ENCODE peak calls at places on chromosomes 6 and 20, in five cellular contexts. L, O, B, W and M are unnamed samples.
A peak's percentile ranks its signal among the peaks of the same experiment; 100 is the strongest.

GRCh38 chr6:20292905-20293304 is 80.6 kb upstream of the MBOAT1 start:
- DNase-seq in L (no peak), O (no peak), B (no peak), W (no peak), M (no peak)

GRCh38 chr6:45477278-45477677 is 99.5 kb upstream of the SUPT3H start:
- DNase-seq in L (no peak), O (no peak), B (no peak), W (no peak), M (no peak)

GRCh38 chr20:60046011-60046413 is 87.8 kb downstream of the CDH26 start:
- DNase-seq in L (no peak), O (no peak), B (no peak), W (no peak), M (no peak)

GRCh38 chr6:32137454-32137853 is 7.4 kb upstream of the FKBPL start:
- DNase-seq in L (no peak), O (no peak), B (no peak), W (no peak), M (no peak)

GRCh38 chr20:33791959-33792597 is 19.1 kb upstream of the CHMP4B start:
- DNase-seq in L (peak; percentile 43), O (peak; percentile 78), B (peak; percentile 46), W (peak; percentile 19), M (peak; percentile 32)

GRCh38 chr6:1667012-1667804 is 57.5 kb downstream of the FOXC1 start:
- DNase-seq in L (no peak), O (no peak), B (no peak), W (no peak), M (no peak)

GRCh38 chr6:168873266-168873665 is 380.4 kb downstream of the THBS2 start:
- DNase-seq in L (no peak), O (no peak), B (no peak), W (no peak), M (no peak)

GRCh38 chr6:4936681-4937041 is 67.2 kb downstream of the RPP40 start:
- DNase-seq in L (peak; percentile 25), O (no peak), B (no peak), W (no peak), M (no peak)

GRCh38 chr20:10622657-10623418 is 51.0 kb downstream of the JAG1 start:
- DNase-seq in L (peak; percentile 66), O (peak; percentile 52), B (no peak), W (no peak), M (no peak)

GRCh38 chr6:146336200-146336599 is 207.4 kb upstream of the RAB32 start:
- DNase-seq in L (no peak), O (no peak), B (no peak), W (no peak), M (no peak)

GRCh38 chr20:57627972-57628650 is 7.9 kb upstream of the ZBP1 start:
- DNase-seq in L (peak; percentile 76), O (peak; percentile 60), B (peak; percentile 55), W (no peak), M (no peak)

GRCh38 chr6:138734585-138734984 is 39.0 kb upstream of the CCDC28A start:
- DNase-seq in L (no peak), O (no peak), B (no peak), W (no peak), M (no peak)

GRCh38 chr6:106254636-106255035 is 70.9 kb downstream of the ATG5 start:
- DNase-seq in L (no peak), O (no peak), B (no peak), W (no peak), M (no peak)

GRCh38 chr6:151196571-151196970 is 43.2 kb upstream of the AKAP12 start:
- DNase-seq in L (no peak), O (no peak), B (no peak), W (no peak), M (no peak)

GRCh38 chr6:27280540-27281000 is 31.5 kb downstream of the POM121L2 start:
- DNase-seq in L (no peak), O (no peak), B (no peak), W (no peak), M (no peak)

GRCh38 chr6:23027281-23027680 is 457.9 kb downstream of the HDGFL1 start:
- DNase-seq in L (no peak), O (no peak), B (no peak), W (no peak), M (no peak)

GRCh38 chr6:96391776-96392175 is 129.8 kb upstream of the UFL1 start:
- DNase-seq in L (no peak), O (no peak), B (no peak), W (no peak), M (no peak)

GRCh38 chr6:135581211-135581610 is 83.7 kb upstream of the AHI1 start:
- DNase-seq in L (no peak), O (no peak), B (no peak), W (no peak), M (no peak)

GRCh38 chr6:38322123-38322522 is 317.6 kb downstream of the BTBD9 start:
- DNase-seq in L (no peak), O (no peak), B (no peak), W (no peak), M (no peak)

GRCh38 chr20:19757973-19758887 is at the start of gene RIN2:
- DNase-seq in L (peak; percentile 94), O (peak; percentile 98), B (no peak), W (no peak), M (no peak)